ENCODE peak calls at places on chromosome 19, in six cellular contexts. D is tibial nerve, H is body of pancreas, Q is A549, L is uterus, U is HepG2. Z is an unnamed sample.

GRCh38 chr19:34075661-34076091 is 96.6 kb upstream of the LSM14A start:
- DNase-seq in D (no peak), H (no peak), Q (no peak), L (no peak), U (no peak), Z (no peak)

GRCh38 chr19:52114691-52115090 is 19.1 kb upstream of the ZNF841 start:
- DNase-seq in D (no peak), H (no peak), Q (no peak), L (no peak), U (no peak), Z (no peak)

GRCh38 chr19:11480081-11480926 is 542 bp downstream of the ELAVL3 start:
- DNase-seq in D (no peak), H (no peak), Q (no peak), L (no peak), U (no peak), Z (no peak)

GRCh38 chr19:42081584-42082258 is 5.8 kb downstream of the ZNF574 start:
- DNase-seq in D (no peak), H (peak), Q (peak), L (no peak), U (peak), Z (no peak)

GRCh38 chr19:2503521-2504109 is 27.7 kb downstream of the GADD45B start:
- DNase-seq in D (no peak), H (no peak), Q (peak), L (no peak), U (no peak), Z (no peak)

GRCh38 chr19:50552540-50552939 is 15.7 kb downstream of the LRRC4B start:
- DNase-seq in D (no peak), H (no peak), Q (no peak), L (no peak), U (no peak), Z (no peak)

GRCh38 chr19:41319500-41320184 is 9.7 kb downstream of the CCDC97 start:
- DNase-seq in D (no peak), H (no peak), Q (no peak), L (no peak), U (no peak), Z (no peak)

GRCh38 chr19:37706052-37706605 is 13.4 kb downstream of the ZNF607 start:
- DNase-seq in D (no peak), H (no peak), Q (no peak), L (no peak), U (no peak), Z (no peak)

GRCh38 chr19:33052352-33052972 is 12.2 kb downstream of the RHPN2 start:
- DNase-seq in D (peak), H (peak), Q (peak), L (peak), U (peak), Z (no peak)

GRCh38 chr19:50465986-50466771 is 10.1 kb upstream of the EMC10 start:
- DNase-seq in D (no peak), H (peak), Q (peak), L (no peak), U (peak), Z (no peak)

GRCh38 chr19:17834350-17835181 is 13.2 kb downstream of the JAK3 start:
- DNase-seq in D (no peak), H (no peak), Q (peak), L (no peak), U (no peak), Z (no peak)

GRCh38 chr19:36008336-36008978 is at the start of gene SYNE4:
- DNase-seq in D (no peak), H (peak), Q (peak), L (no peak), U (peak), Z (no peak)

GRCh38 chr19:47122359-47123335 is 8.0 kb upstream of the SAE1 start:
- DNase-seq in D (no peak), H (no peak), Q (peak), L (no peak), U (peak), Z (no peak)

GRCh38 chr19:9945319-9945966 is 9.1 kb upstream of the OLFM2 start:
- DNase-seq in D (peak), H (peak), Q (peak), L (peak), U (peak), Z (peak)

GRCh38 chr19:42303876-42304275 is 1.5 kb upstream of the PAFAH1B3 start:
- DNase-seq in D (no peak), H (no peak), Q (no peak), L (no peak), U (no peak), Z (no peak)

GRCh38 chr19:46297700-46298476 is 1.0 kb downstream of the HIF3A start:
- DNase-seq in D (peak), H (peak), Q (no peak), L (peak), U (no peak), Z (peak)

GRCh38 chr19:29404015-29404414 is 121.8 kb upstream of the VSTM2B start:
- DNase-seq in D (no peak), H (no peak), Q (no peak), L (no peak), U (no peak), Z (no peak)

DNA sequence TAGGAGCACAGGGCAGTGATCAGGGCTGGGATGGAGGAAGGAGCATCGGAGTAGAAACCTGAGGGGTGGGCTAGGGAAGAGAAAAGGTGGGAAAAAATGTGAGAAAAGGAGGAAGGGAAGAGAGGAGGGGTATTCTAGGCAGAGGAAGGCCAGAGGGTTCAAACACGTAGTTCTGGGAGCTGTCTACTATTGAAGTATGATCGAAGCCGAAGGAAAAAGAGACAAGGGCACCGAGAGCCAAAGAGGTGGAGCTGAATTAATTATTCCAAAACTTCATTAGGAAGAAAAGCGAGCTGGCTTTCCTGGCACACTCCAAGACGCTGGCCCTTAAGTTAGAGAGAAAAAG is 7.8 kb downstream of the DLL3 start:
- DNase-seq in D (no peak), H (no peak), Q (no peak), L (no peak), U (no peak), Z (no peak)
- H3K4me3 ChIP-seq in D (peak), H (no peak), Q (peak), L (no peak), U (no peak), Z (peak)

GRCh38 chr19:4691383-4691782 is 21.2 kb upstream of the MYDGF start:
- DNase-seq in D (peak), H (peak), Q (no peak), L (no peak), U (no peak), Z (no peak)
- TF ChIP-seq POLR2A in D (no peak), H (no peak), Q (no peak), L (no peak), U (no peak), Z (no peak)

GRCh38 chr19:1373534-1374249 is 10.0 kb upstream of the NDUFS7 start:
- DNase-seq in D (no peak), H (peak), Q (no peak), L (no peak), U (peak), Z (peak)
- H3K27ac ChIP-seq in D (peak), H (peak), Q (no peak), L (peak), U (peak), Z (peak)

GRCh38 chr19:49019242-49019932 is 2.5 kb upstream of the LHB start:
- DNase-seq in D (peak), H (peak), Q (peak), L (peak), U (peak), Z (peak)
- H3K4me3 ChIP-seq in D (peak), H (no peak), Q (peak), L (no peak), U (peak), Z (peak)

DNA sequence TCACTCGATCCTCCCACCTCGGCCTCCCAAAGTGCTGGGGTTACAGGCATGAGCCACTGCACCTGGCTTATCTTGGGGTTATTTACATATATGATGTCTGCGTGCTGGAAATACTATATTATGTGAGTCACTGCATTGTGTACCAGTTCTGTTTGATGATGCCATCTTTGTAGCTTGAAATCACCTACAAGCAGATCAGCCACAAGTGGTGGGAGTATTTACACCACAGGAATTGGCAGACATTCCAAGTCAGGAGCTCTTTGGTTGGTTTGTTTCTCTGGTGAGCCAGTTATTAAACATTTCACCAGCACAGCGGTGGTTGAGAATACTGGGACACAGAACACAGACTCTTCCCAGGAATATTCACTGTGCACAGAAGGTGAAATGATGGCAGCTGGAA is 4.5 kb upstream of the TIMM44 start:
- DNase-seq in D (no peak), H (no peak), Q (peak), L (no peak), U (no peak), Z (no peak)
- TF ChIP-seq POLR2A in D (no peak), H (no peak), Q (no peak), L (no peak), U (no peak), Z (no peak)

Z was measured in heart left ventricle.